ENCODE peak calls at places on chromosome 1, in nine cellular contexts. D is gastroesophageal sphincter; F is activated T-helper 17 cell treated with anti-CD3 and anti-CD28 coated beads, Interleukin-2, amount 50 U/mL, for 72 hours; O is CD4-positive, alpha-beta T cell; K is HCT116; N is right cardiac atrium; V is T-helper 17 cell; G is stimulated activated naive CD8-positive, alpha-beta T cell treated with anti-CD3 and anti-CD28 coated beads, Interleukin-15, amount 100 ng/mL, for 72 hours; Y is activated T-cell treated with anti-CD3 and anti-CD28 coated beads, Interleukin-2, amount 50 U/mL, for 72 hours. J is an unnamed sample.

GRCh38 chr1:155051777-155052398 is 772 bp downstream of the ADAM15 start:
- ATAC-seq in V (peak; percentile 38), D (peak; percentile 45), O (peak; percentile 39), N (peak; percentile 64), G (peak; percentile 54), K (peak; percentile 27), F (peak; percentile 30), Y (peak; percentile 30), J (peak; percentile 21)

GRCh38 chr1:1535989-1536937 is 4.2 kb downstream of the TMEM240 start:
- ATAC-seq in O (no peak), V (no peak), Y (no peak), F (no peak), D (no peak), K (peak; percentile 23), N (no peak), G (peak; percentile 6), J (no peak)

GRCh38 chr1:163197022-163197421 is 5.7 kb downstream of the RGS5 start:
- ATAC-seq in V (no peak), O (no peak), K (no peak), G (no peak), D (no peak), Y (no peak), F (no peak), N (no peak), J (no peak)

GRCh38 chr1:61160526-61160925 is 78.2 kb downstream of the NFIA start:
- ATAC-seq in G (peak; percentile 76), N (no peak), D (no peak), V (no peak), K (no peak), F (peak; percentile 79), Y (peak; percentile 87), O (no peak), J (peak; percentile 97)

GRCh38 chr1:180923024-180923841 is 10.5 kb downstream of the KIAA1614 start:
- ATAC-seq in D (no peak), K (peak; percentile 49), O (no peak), Y (no peak), N (no peak), G (no peak), V (no peak), F (no peak), J (peak; percentile 46)

GRCh38 chr1:15674760-15675159 is 9.4 kb upstream of the PLEKHM2 start:
- ATAC-seq in N (peak; percentile 63), G (no peak), K (no peak), O (no peak), F (no peak), Y (no peak), D (no peak), V (no peak), J (no peak)

GRCh38 chr1:25482211-25482610 is 51.5 kb downstream of the MACO1 start:
- ATAC-seq in G (no peak), D (no peak), V (no peak), O (no peak), N (peak; percentile 38), F (no peak), K (no peak), Y (no peak), J (peak; percentile 45)

GRCh38 chr1:201673912-201674311 is 135.0 kb downstream of the NAV1 start:
- ATAC-seq in G (no peak), K (no peak), F (no peak), O (no peak), Y (no peak), V (no peak), D (no peak), N (no peak), J (no peak)

GRCh38 chr1:205631727-205632373 is at the start of gene ELK4:
- ATAC-seq in N (peak; percentile 99), F (peak; percentile 87), O (peak; percentile 79), Y (peak; percentile 86), V (peak; percentile 86), K (peak; percentile 87), G (peak; percentile 87), D (peak; percentile 99), J (peak; percentile 97)

J was measured in esophagus mucosa.